ENCODE peak calls at places on chromosomes 3 and 15, in six cellular contexts. X is H7; E is cardiac fibroblast; D is adrenal gland; B is tibial artery; C is activated naive CD4-positive, alpha-beta T cell. U is an unnamed sample.

GRCh38 chr3:38133557-38134405 is 3.1 kb downstream of the ACAA1 start:
- DNase-seq in D (no peak), C (no peak), X (no peak), E (no peak), B (no peak), U (no peak)

GRCh38 chr3:41174703-41174964 is 24.7 kb upstream of the CTNNB1 start:
- DNase-seq in B (no peak), C (no peak), D (no peak), E (no peak), X (no peak), U (no peak)

GRCh38 chr3:153293222-153293621 is 131.2 kb downstream of the RAP2B start:
- DNase-seq in X (no peak), B (no peak), C (no peak), E (peak), D (no peak), U (no peak)

GRCh38 chr3:178099885-178100284 is 436.4 kb upstream of the KCNMB2 start:
- DNase-seq in X (no peak), D (no peak), B (no peak), E (no peak), C (no peak), U (no peak)

GRCh38 chr3:128407986-128408692 is 58.6 kb downstream of the DNAJB8 start:
- DNase-seq in E (no peak), C (no peak), D (no peak), X (peak), B (no peak), U (no peak)

GRCh38 chr15:36449084-36449661 is 130.3 kb upstream of the CDIN1 start:
- DNase-seq in X (no peak), B (no peak), D (no peak), C (no peak), E (no peak), U (no peak)

GRCh38 chr15:41716864-41717263 is 56.7 kb downstream of the MGA start:
- DNase-seq in X (no peak), E (no peak), C (no peak), D (no peak), B (no peak), U (no peak)

GRCh38 chr3:40763812-40764211 is 239.1 kb downstream of the ZNF621 start:
- DNase-seq in X (no peak), E (no peak), D (no peak), C (no peak), B (no peak), U (peak)

GRCh38 chr15:78097667-78098066 is 5.3 kb downstream of the SH2D7 start:
- DNase-seq in X (peak), B (peak), E (no peak), D (peak), C (no peak), U (no peak)

GRCh38 chr3:136142592-136142991 is 53.5 kb downstream of the MSL2 start:
- DNase-seq in B (no peak), D (no peak), E (peak), C (no peak), X (peak), U (peak)

GRCh38 chr15:42329161-42329560 is 30.1 kb upstream of the CAPN3 start:
- DNase-seq in B (no peak), D (no peak), X (no peak), C (no peak), E (no peak), U (no peak)

GRCh38 chr3:25091938-25092337 is 336.1 kb upstream of the RARB start:
- DNase-seq in X (no peak), D (no peak), B (no peak), E (no peak), C (no peak), U (no peak)

GRCh38 chr15:92801412-92801773 is 98.7 kb upstream of the CHD2 start:
- DNase-seq in X (no peak), D (no peak), B (no peak), C (no peak), E (peak), U (no peak)

GRCh38 chr15:67189326-67190051 is 65.0 kb downstream of the AAGAB start:
- DNase-seq in X (no peak), B (peak), D (no peak), E (no peak), C (no peak), U (no peak)

GRCh38 chr15:51076898-51077564 is 17.7 kb downstream of the TNFAIP8L3 start:
- DNase-seq in C (no peak), D (peak), X (peak), B (peak), E (no peak), U (no peak)

GRCh38 chr15:96264801-96265515 is 65.5 kb upstream of the NR2F2 start:
- DNase-seq in D (no peak), C (no peak), B (no peak), X (no peak), E (peak), U (no peak)

GRCh38 chr15:65663521-65663920 is 41.8 kb downstream of the SLC24A1 start:
- DNase-seq in X (no peak), D (no peak), B (no peak), C (no peak), E (no peak), U (peak)

GRCh38 chr3:153219147-153219546 is 57.1 kb downstream of the RAP2B start:
- DNase-seq in B (no peak), E (peak), D (no peak), X (no peak), C (no peak), U (no peak)

GRCh38 chr15:58951388-58952060 is 18.0 kb upstream of the SLTM start:
- DNase-seq in D (no peak), C (no peak), X (no peak), B (no peak), E (peak), U (no peak)

GRCh38 chr3:124246949-124247348 is 255.0 kb upstream of the ROPN1 start:
- DNase-seq in C (no peak), D (no peak), X (peak), E (peak), B (no peak), U (peak)

GRCh38 chr3:78822741-78823140 is 945.1 kb downstream of the ROBO1 start:
- DNase-seq in C (no peak), D (no peak), X (no peak), E (no peak), B (no peak), U (no peak)

GRCh38 chr3:184584001-184584891 is 22.7 kb downstream of the EPHB3 start:
- DNase-seq in C (no peak), D (no peak), B (no peak), E (no peak), X (peak), U (no peak)

GRCh38 chr3:42589382-42590109 is 1.1 kb upstream of the SS18L2 start:
- DNase-seq in E (no peak), C (no peak), D (no peak), X (no peak), B (no peak), U (no peak)

GRCh38 chr3:126718506-126719445 is 14.7 kb downstream of the CHCHD6 start:
- DNase-seq in E (no peak), D (no peak), C (no peak), X (peak), B (no peak), U (no peak)

GRCh38 chr3:59992578-59992977 is 942.8 kb upstream of the CFAP20DC start:
- DNase-seq in E (no peak), C (no peak), D (no peak), X (no peak), B (no peak), U (no peak)

GRCh38 chr15:57112178-57112577 is 193.7 kb downstream of the TCF12 start:
- DNase-seq in X (no peak), E (no peak), D (no peak), B (no peak), C (no peak), U (no peak)

GRCh38 chr15:42737529-42738328 is 801 bp upstream of the CDAN1 start:
- DNase-seq in E (peak), B (peak), C (no peak), D (no peak), X (no peak), U (peak)

GRCh38 chr3:148083501-148084267 is 614.0 kb upstream of the AGTR1 start:
- DNase-seq in C (no peak), B (no peak), E (no peak), D (no peak), X (no peak), U (no peak)

GRCh38 chr3:184639351-184639750 is 72.5 kb downstream of the MAGEF1 start:
- DNase-seq in E (no peak), C (no peak), D (no peak), X (no peak), B (no peak), U (no peak)

GRCh38 chr3:4866841-4867240 is 112.4 kb upstream of the BHLHE40 start:
- DNase-seq in X (no peak), D (no peak), E (peak), B (no peak), C (no peak), U (no peak)

GRCh38 chr3:49020335-49021212 is 1.3 kb upstream of the NDUFAF3 start:
- DNase-seq in C (peak), B (peak), E (no peak), D (peak), X (peak), U (peak)

GRCh38 chr3:183745300-183746098 is 47.9 kb downstream of the YEATS2 start:
- DNase-seq in D (no peak), C (no peak), E (peak), X (peak), B (no peak), U (no peak)

GRCh38 chr15:69760263-69760855 is 307.7 kb downstream of the RPLP1 start:
- DNase-seq in E (peak), B (no peak), C (no peak), D (no peak), X (no peak), U (peak)

GRCh38 chr3:149536429-149536828 is 61.9 kb downstream of the TM4SF4 start:
- DNase-seq in B (peak), C (no peak), D (peak), X (peak), E (peak), U (no peak)

GRCh38 chr15:40843885-40844542 is at the start of gene SPINT1:
- DNase-seq in E (no peak), X (peak), D (no peak), C (no peak), B (no peak), U (no peak)

GRCh38 chr3:16494906-16495580 is 18.5 kb downstream of the RFTN1 start:
- DNase-seq in E (no peak), X (no peak), C (no peak), B (no peak), D (no peak), U (no peak)

U was measured in Karpas-422.